ENCODE peak calls at places on chromosomes 3 and 15, in five cellular contexts. G is psoas muscle, K is lower lobe of right lung, M is cardiac fibroblast, I is brain microvascular endothelial cell. H is an unnamed sample.

GRCh38 chr15:67906382-67906781 is 66.5 kb upstream of the RNU6-1 start:
- DNase-seq in G (no peak), I (no peak), K (no peak), M (peak), H (no peak)

GRCh38 chr3:142951814-142952213 is 11.7 kb downstream of the PAQR9 start:
- DNase-seq in G (no peak), I (no peak), M (no peak), K (no peak), H (no peak)

GRCh38 chr3:51681453-51681852 is 10.4 kb downstream of the TEX264 start:
- DNase-seq in M (peak), K (peak), I (no peak), G (peak), H (no peak)

GRCh38 chr15:26767169-26767670 is 5.6 kb downstream of the GABRB3 start:
- DNase-seq in M (no peak), I (no peak), K (no peak), G (no peak), H (no peak)

GRCh38 chr3:14118400-14119165 is 6.1 kb downstream of the CHCHD4 start:
- DNase-seq in G (no peak), K (no peak), M (peak), I (no peak), H (no peak)

GRCh38 chr3:176650478-176650877 is 546.8 kb downstream of the TBL1XR1 start:
- DNase-seq in I (peak), K (no peak), M (no peak), G (no peak), H (no peak)

GRCh38 chr15:92449476-92449875 is 55.8 kb downstream of the ST8SIA2 start:
- DNase-seq in G (no peak), I (peak), M (no peak), K (no peak), H (no peak)

GRCh38 chr3:71582612-71583568 is 638 bp downstream of the FOXP1 start:
- DNase-seq in G (peak), I (peak), M (peak), K (peak), H (peak)

GRCh38 chr15:32718082-32718821 is 448 bp downstream of the GREM1 start:
- DNase-seq in I (no peak), M (no peak), G (no peak), K (no peak), H (no peak)

GRCh38 chr3:45929042-45929679 is 14.1 kb upstream of the CXCR6 start:
- DNase-seq in G (peak), I (no peak), M (peak), K (no peak), H (peak)

GRCh38 chr15:78915341-78916087 is 29.3 kb downstream of the CTSH start:
- DNase-seq in M (no peak), I (no peak), K (peak), G (no peak), H (no peak)

GRCh38 chr3:60514085-60514649 is 737.1 kb downstream of the FHIT start:
- DNase-seq in M (no peak), G (peak), I (no peak), K (no peak), H (no peak)

GRCh38 chr15:65413760-65414144 is 9.0 kb downstream of the IGDCC4 start:
- DNase-seq in I (no peak), K (no peak), M (no peak), G (no peak), H (no peak)

GRCh38 chr3:32882603-32883025 is 64.8 kb downstream of the TRIM71 start:
- DNase-seq in G (no peak), M (no peak), I (no peak), K (no peak), H (no peak)

GRCh38 chr15:59556405-59556804 is 55.2 kb upstream of the GCNT3 start:
- DNase-seq in M (no peak), G (no peak), I (no peak), K (no peak), H (no peak)

GRCh38 chr15:22895465-22896190 is 57.2 kb downstream of the NIPA2 start:
- DNase-seq in K (no peak), M (no peak), I (peak), G (no peak), H (no peak)

GRCh38 chr3:8745619-8746370 is 12.2 kb downstream of the CAV3 start:
- DNase-seq in I (no peak), G (no peak), K (no peak), M (no peak), H (no peak)

GRCh38 chr3:77825045-77825827 is 785.3 kb downstream of the ROBO2 start:
- DNase-seq in K (peak), M (peak), G (peak), I (peak), H (no peak)

GRCh38 chr15:60362318-60363023 is 35.3 kb downstream of the ANXA2 start:
- DNase-seq in G (no peak), K (no peak), M (peak), I (peak), H (no peak)

GRCh38 chr15:63510548-63510940 is 6.2 kb downstream of the USP3 start:
- DNase-seq in M (no peak), K (no peak), G (no peak), I (no peak), H (no peak)

GRCh38 chr15:63506537-63507035 is 2.2 kb downstream of the USP3 start:
- DNase-seq in G (no peak), I (no peak), M (no peak), K (no peak), H (no peak)

GRCh38 chr15:63509933-63510547 is 5.6 kb downstream of the USP3 start:
- DNase-seq in I (no peak), M (peak), K (no peak), G (no peak), H (no peak)

GRCh38 chr15:63507878-63508818 is 3.8 kb downstream of the USP3 start:
- DNase-seq in G (no peak), K (no peak), I (no peak), M (no peak), H (no peak)

DNA sequence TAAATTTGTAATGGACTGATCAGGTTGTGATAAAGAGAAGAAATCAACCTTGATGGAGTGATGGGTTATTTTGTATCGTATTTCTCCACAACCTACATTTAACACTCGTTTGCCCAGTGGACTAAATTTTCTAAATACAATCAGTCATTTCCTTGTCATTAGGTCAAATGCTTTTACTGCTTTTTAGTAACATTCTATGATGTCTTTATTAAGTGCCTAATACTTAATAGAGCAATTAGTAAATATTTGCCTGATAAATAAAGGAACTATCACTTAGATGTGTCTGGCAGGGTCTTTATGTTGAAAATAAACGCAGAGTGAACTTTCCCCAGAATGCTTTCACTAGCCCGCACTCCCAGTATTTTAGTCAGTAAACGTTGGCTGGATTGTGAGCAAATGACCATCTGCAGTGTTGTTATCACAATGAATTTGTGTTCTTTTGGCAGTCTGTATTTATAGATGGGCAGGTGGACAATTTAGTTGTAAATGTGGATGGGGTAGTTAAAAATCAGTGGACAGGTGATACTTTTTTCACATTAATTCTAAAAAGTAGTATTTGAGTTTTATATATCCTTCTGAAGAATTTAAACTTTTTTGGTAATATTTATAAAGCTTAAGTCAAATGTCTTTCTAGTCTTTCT is 4.8 kb downstream of the USP3 start:
- DNase-seq in K (no peak), M (no peak), G (no peak), I (no peak), H (no peak)
- TF ChIP-seq CTCF in K (no peak), M (no peak), G (no peak), I (no peak), H (no peak)

DNA sequence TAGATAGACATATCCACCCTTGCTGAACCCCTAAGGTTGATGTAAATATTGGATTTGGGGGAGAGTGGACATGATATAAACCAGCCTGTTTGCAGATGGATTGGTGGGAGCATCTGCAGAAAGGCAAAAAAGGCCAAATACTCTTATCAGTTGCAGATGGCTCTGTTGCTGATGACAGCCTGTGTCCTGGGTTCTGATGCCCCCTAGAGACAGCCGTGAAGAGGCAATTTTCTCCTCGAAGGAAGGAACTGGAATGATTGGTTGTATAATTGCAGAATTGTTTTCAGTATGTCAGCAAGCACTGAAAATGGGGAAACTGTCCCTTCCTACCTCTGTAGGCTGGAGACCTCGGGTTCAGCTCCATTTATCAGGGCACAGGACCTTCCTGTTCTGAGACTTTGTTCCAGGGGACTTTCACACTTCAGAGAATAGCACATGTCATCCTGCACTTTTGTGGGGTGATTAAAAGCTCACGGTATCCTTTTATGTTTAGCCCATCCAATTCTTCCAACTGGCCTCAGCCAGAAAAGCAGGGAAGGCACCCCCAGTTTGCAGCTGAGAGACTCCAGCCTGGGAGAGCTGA is 103.0 kb downstream of the PGPEP1L start:
- DNase-seq in I (peak), G (no peak), K (no peak), M (peak), H (no peak)
- TF ChIP-seq CTCF in I (peak), G (peak), K (peak), M (peak), H (no peak)

GRCh38 chr3:152977356-152977755 is 142.4 kb downstream of the P2RY1 start:
- DNase-seq in I (no peak), K (no peak), M (no peak), G (no peak), H (no peak)
- TF ChIP-seq CTCF in I (no peak), K (no peak), M (no peak), G (no peak), H (no peak)

DNA sequence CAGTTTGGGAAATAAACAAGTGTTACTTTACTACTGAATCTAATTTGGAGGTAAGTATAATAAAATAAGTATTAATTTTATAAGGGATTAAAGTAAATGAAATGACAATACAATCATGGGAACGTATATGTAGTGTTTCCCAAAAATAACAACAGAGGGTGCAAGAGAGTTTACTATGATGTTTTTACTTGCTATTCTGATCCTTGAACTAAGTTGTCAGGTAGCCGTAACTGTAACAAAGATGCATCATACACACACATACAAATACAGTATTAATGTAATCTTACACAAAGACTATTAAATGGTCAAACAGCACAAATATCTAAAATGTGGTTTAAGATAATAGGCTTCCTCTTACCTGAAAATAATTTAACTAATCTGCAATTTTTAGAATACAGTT is 311.4 kb downstream of the TBC1D5 start:
- DNase-seq in M (peak), G (no peak), I (no peak), K (no peak), H (no peak)
- TF ChIP-seq CTCF in M (peak), G (peak), I (peak), K (peak), H (peak)

GRCh38 chr3:122800838-122801237 is 6.0 kb downstream of the SLC49A4 start:
- DNase-seq in I (no peak), G (no peak), M (no peak), K (no peak), H (no peak)
- TF ChIP-seq CTCF in I (no peak), G (no peak), M (no peak), K (no peak), H (no peak)

GRCh38 chr3:57142335-57142734 is 22.8 kb downstream of the IL17RD start:
- DNase-seq in M (no peak), I (no peak), K (no peak), G (no peak), H (no peak)

GRCh38 chr3:57140894-57141293 is 24.3 kb downstream of the IL17RD start:
- DNase-seq in K (no peak), G (no peak), M (no peak), I (no peak), H (no peak)

GRCh38 chr3:57144952-57145351 is 20.2 kb downstream of the IL17RD start:
- DNase-seq in I (no peak), G (no peak), K (no peak), M (no peak), H (no peak)

GRCh38 chr3:57143886-57144459 is 21.2 kb downstream of the IL17RD start:
- DNase-seq in I (no peak), K (no peak), G (no peak), M (no peak), H (no peak)

GRCh38 chr3:57141719-57142118 is 23.4 kb downstream of the IL17RD start:
- DNase-seq in I (no peak), G (no peak), M (no peak), K (no peak), H (no peak)
- TF ChIP-seq CTCF in I (peak), G (no peak), M (no peak), K (no peak), H (no peak)

DNA sequence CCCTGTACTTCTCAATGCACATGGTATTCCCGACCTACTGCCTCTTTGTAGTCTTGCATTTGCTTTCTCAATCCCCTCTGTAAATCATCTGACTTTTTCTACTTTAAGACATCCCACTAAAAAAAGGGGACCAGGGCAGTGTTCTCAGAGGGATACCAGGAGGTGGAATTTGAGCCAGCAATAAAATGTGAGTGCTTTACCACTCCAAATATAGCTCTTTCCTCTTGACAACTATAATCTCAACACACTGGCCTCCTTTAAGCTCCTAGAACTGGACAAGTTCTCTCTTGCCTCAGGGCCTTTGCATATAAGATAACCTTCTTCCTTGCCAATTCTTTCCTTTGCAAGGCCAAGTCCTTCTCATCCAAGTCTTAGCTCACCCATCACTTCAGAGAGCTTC is 93.5 kb downstream of the PRICKLE2 start:
- DNase-seq in G (no peak), I (no peak), K (no peak), M (no peak), H (no peak)
- TF ChIP-seq CTCF in G (no peak), I (no peak), K (no peak), M (no peak), H (no peak)

GRCh38 chr15:47422901-47423300 is 294.4 kb upstream of the SEMA6D start:
- DNase-seq in K (no peak), G (no peak), M (no peak), I (no peak), H (no peak)
- TF ChIP-seq CTCF in K (no peak), G (no peak), M (no peak), I (no peak), H (no peak)

GRCh38 chr15:84950570-84951111 is 31.0 kb upstream of the PDE8A start:
- DNase-seq in M (no peak), I (no peak), K (no peak), G (no peak), H (no peak)

GRCh38 chr15:84956199-84956598 is 25.5 kb upstream of the PDE8A start:
- DNase-seq in I (no peak), M (no peak), G (no peak), K (no peak), H (no peak)

GRCh38 chr15:84953136-84953535 is 28.5 kb upstream of the PDE8A start:
- DNase-seq in I (no peak), G (no peak), M (no peak), K (no peak), H (no peak)

GRCh38 chr15:84953726-84954125 is 27.9 kb upstream of the PDE8A start:
- DNase-seq in G (no peak), M (no peak), K (no peak), I (no peak), H (no peak)

GRCh38 chr15:84955089-84955848 is 26.4 kb upstream of the PDE8A start:
- DNase-seq in K (peak), I (peak), G (peak), M (peak), H (no peak)
- TF ChIP-seq CTCF in K (peak), I (peak), G (peak), M (peak), H (no peak)

GRCh38 chr3:129421988-129422745 is 6.3 kb downstream of the EFCAB12 start:
- DNase-seq in I (no peak), G (no peak), M (no peak), K (no peak), H (no peak)
- TF ChIP-seq CTCF in I (peak), G (no peak), M (peak), K (no peak), H (no peak)

H was measured in activated B cell treated with CpG ODN at 0.5 μM for 24 hours.